ENCODE peak calls at places on chromosome 7, in nine cellular contexts. L is astrocyte of the spinal cord, I is heart left ventricle, E is epithelial cell of proximal tubule, W is tibial artery, F is neural crest cell, C is endothelial cell, O is ovary, R is HFF-Myc. D is an unnamed sample.

GRCh38 chr7:96126382-96126781 is 195.5 kb downstream of the SLC25A13 start:
- DNase-seq in L (no peak), I (no peak), E (peak), W (no peak), F (no peak), C (no peak), O (no peak), R (no peak), D (no peak)

GRCh38 chr7:110983822-110984456 is 107.0 kb upstream of the LRRN3 start:
- DNase-seq in L (no peak), I (no peak), E (no peak), W (no peak), F (no peak), C (no peak), O (no peak), R (no peak), D (no peak)

GRCh38 chr7:75734586-75735047 is 4.1 kb downstream of the HIP1 start:
- DNase-seq in L (peak), I (peak), E (no peak), W (no peak), F (no peak), C (no peak), O (no peak), R (no peak), D (no peak)

GRCh38 chr7:16345979-16346958 is 75.1 kb downstream of the CRPPA start:
- DNase-seq in L (peak), I (no peak), E (peak), W (no peak), F (no peak), C (no peak), O (no peak), R (peak), D (no peak)

GRCh38 chr7:17486835-17487234 is 188.4 kb downstream of the AHR start:
- DNase-seq in L (no peak), I (no peak), E (peak), W (no peak), F (no peak), C (no peak), O (no peak), R (no peak), D (no peak)

GRCh38 chr7:43869898-43870240 is 552 bp upstream of the MRPS24 start:
- DNase-seq in L (peak), I (peak), E (peak), W (peak), F (no peak), C (no peak), O (peak), R (peak), D (no peak)

GRCh38 chr7:28116034-28116433 is 64.6 kb downstream of the JAZF1 start:
- DNase-seq in L (no peak), I (no peak), E (no peak), W (no peak), F (no peak), C (no peak), O (no peak), R (no peak), D (no peak)

GRCh38 chr7:84682543-84682942 is 488.0 kb upstream of the SEMA3A start:
- DNase-seq in L (no peak), I (no peak), E (no peak), W (no peak), F (no peak), C (no peak), O (no peak), R (no peak), D (no peak)

GRCh38 chr7:93374345-93374940 is 142.3 kb downstream of the VPS50 start:
- DNase-seq in L (peak), I (no peak), E (no peak), W (no peak), F (no peak), C (no peak), O (no peak), R (peak), D (no peak)

GRCh38 chr7:118039963-118040489 is 143.9 kb upstream of the LSM8 start:
- DNase-seq in L (no peak), I (no peak), E (no peak), W (no peak), F (no peak), C (no peak), O (no peak), R (no peak), D (no peak)

GRCh38 chr7:43362652-43363428 is 220.1 kb upstream of the STK17A start:
- DNase-seq in L (peak), I (no peak), E (peak), W (no peak), F (no peak), C (peak), O (peak), R (peak), D (peak)

GRCh38 chr7:38628630-38629385 is 2.4 kb downstream of the AMPH start:
- DNase-seq in L (peak), I (no peak), E (no peak), W (no peak), F (no peak), C (no peak), O (no peak), R (peak), D (no peak)

GRCh38 chr7:155316427-155317113 is 18.9 kb downstream of the INSIG1 start:
- DNase-seq in L (no peak), I (no peak), E (no peak), W (no peak), F (no peak), C (no peak), O (no peak), R (no peak), D (no peak)

GRCh38 chr7:137742051-137742450 is 104.7 kb downstream of the DGKI start:
- DNase-seq in L (no peak), I (no peak), E (no peak), W (no peak), F (no peak), C (no peak), O (no peak), R (no peak), D (no peak)

GRCh38 chr7:108459922-108460551 is 3.8 kb upstream of the NRCAM start:
- DNase-seq in L (peak), I (no peak), E (no peak), W (no peak), F (no peak), C (peak), O (no peak), R (no peak), D (no peak)

GRCh38 chr7:120079022-120079421 is 194.0 kb upstream of the KCND2 start:
- DNase-seq in L (no peak), I (no peak), E (no peak), W (no peak), F (no peak), C (no peak), O (no peak), R (no peak), D (no peak)

GRCh38 chr7:148611692-148612091 is 21.1 kb downstream of the C7orf33 start:
- DNase-seq in L (no peak), I (no peak), E (no peak), W (no peak), F (no peak), C (no peak), O (no peak), R (no peak), D (no peak)

GRCh38 chr7:6409991-6410693 is 37.6 kb downstream of the DAGLB start:
- DNase-seq in L (no peak), I (no peak), E (no peak), W (no peak), F (no peak), C (no peak), O (no peak), R (no peak), D (no peak)

GRCh38 chr7:48471206-48471605 is 299.9 kb downstream of the ABCA13 start:
- DNase-seq in L (no peak), I (no peak), E (no peak), W (no peak), F (no peak), C (no peak), O (no peak), R (no peak), D (no peak)

GRCh38 chr7:130887182-130888016 is 153.4 kb upstream of the KLF14 start:
- DNase-seq in L (peak), I (no peak), E (no peak), W (no peak), F (no peak), C (no peak), O (no peak), R (no peak), D (no peak)

GRCh38 chr7:157058026-157058425 is 47.6 kb upstream of the MNX1 start:
- DNase-seq in L (no peak), I (no peak), E (no peak), W (no peak), F (no peak), C (no peak), O (no peak), R (no peak), D (no peak)

GRCh38 chr7:3987426-3987927 is 686.4 kb downstream of the SDK1 start:
- DNase-seq in L (no peak), I (no peak), E (no peak), W (no peak), F (no peak), C (no peak), O (no peak), R (no peak), D (no peak)

GRCh38 chr7:66639773-66640172 is 11.1 kb downstream of the KCTD7 start:
- DNase-seq in L (no peak), I (no peak), E (no peak), W (no peak), F (no peak), C (no peak), O (no peak), R (no peak), D (no peak)

GRCh38 chr7:26399747-26400146 is 108.1 kb downstream of the SNX10 start:
- DNase-seq in L (no peak), I (no peak), E (no peak), W (no peak), F (no peak), C (no peak), O (no peak), R (no peak), D (no peak)

GRCh38 chr7:34165927-34166550 is 260.7 kb downstream of the BMPER start:
- DNase-seq in L (peak), I (no peak), E (no peak), W (no peak), F (no peak), C (peak), O (no peak), R (no peak), D (no peak)

GRCh38 chr7:25180592-25180923 is 47.7 kb downstream of the NPVF start:
- DNase-seq in L (no peak), I (no peak), E (no peak), W (no peak), F (no peak), C (no peak), O (no peak), R (no peak), D (no peak)

GRCh38 chr7:100167912-100168323 is 499 bp downstream of the GAL3ST4 start:
- DNase-seq in L (peak), I (no peak), E (no peak), W (no peak), F (no peak), C (no peak), O (peak), R (no peak), D (no peak)

GRCh38 chr7:73612598-73613269 is 11.6 kb downstream of the MLXIPL start:
- DNase-seq in L (peak), I (no peak), E (peak), W (no peak), F (no peak), C (peak), O (no peak), R (no peak), D (no peak)

GRCh38 chr7:91722831-91723230 is 157.7 kb downstream of the MTERF1 start:
- DNase-seq in L (no peak), I (no peak), E (no peak), W (no peak), F (no peak), C (no peak), O (no peak), R (no peak), D (no peak)

GRCh38 chr7:104761892-104762291 is 252.1 kb upstream of the KMT2E start:
- DNase-seq in L (no peak), I (no peak), E (no peak), W (no peak), F (no peak), C (no peak), O (no peak), R (no peak), D (no peak)

GRCh38 chr7:65798111-65799075 is 74.5 kb upstream of the VKORC1L1 start:
- DNase-seq in L (peak), I (no peak), E (peak), W (no peak), F (no peak), C (no peak), O (no peak), R (peak), D (no peak)

GRCh38 chr7:139109983-139110411 is 477 bp upstream of the ZC3HAV1 start:
- DNase-seq in L (no peak), I (no peak), E (no peak), W (no peak), F (no peak), C (no peak), O (no peak), R (no peak), D (no peak)

GRCh38 chr7:84040365-84040764 is 154.2 kb downstream of the SEMA3A start:
- DNase-seq in L (no peak), I (no peak), E (no peak), W (no peak), F (peak), C (no peak), O (no peak), R (no peak), D (no peak)

GRCh38 chr7:139820089-139820488 is 9.0 kb upstream of the TBXAS1 start:
- DNase-seq in L (no peak), I (no peak), E (no peak), W (no peak), F (no peak), C (no peak), O (no peak), R (no peak), D (no peak)

GRCh38 chr7:36155811-36156361 is 2.8 kb downstream of the EEPD1 start:
- DNase-seq in L (peak), I (peak), E (no peak), W (peak), F (no peak), C (peak), O (peak), R (no peak), D (no peak)
- TF ChIP-seq CTCF in L (no peak), I (peak), E (no peak), W (no peak), F (no peak), C (no peak), O (no peak), R (no peak), D (no peak)

DNA sequence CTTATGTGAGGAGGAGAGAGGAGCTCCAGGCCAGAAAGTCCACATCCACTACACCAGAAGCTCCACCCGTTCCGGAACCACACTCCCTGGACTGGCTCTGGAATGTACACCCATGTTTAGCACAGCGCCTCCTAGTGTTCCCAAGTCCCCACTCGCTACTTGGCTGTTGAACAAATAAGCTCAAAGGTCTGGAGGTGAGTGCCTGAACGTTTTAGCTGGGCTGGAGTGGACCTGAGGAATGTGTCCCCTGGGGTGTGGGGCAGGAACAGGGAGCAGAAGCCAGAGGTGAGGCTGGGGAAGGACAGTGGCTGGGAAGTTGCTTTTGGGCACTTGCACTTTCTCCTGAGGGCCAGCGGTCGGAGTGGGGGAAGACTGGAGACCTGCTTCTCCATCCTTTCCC is 164.1 kb upstream of the CDCA7L start:
- DNase-seq in L (no peak), I (no peak), E (no peak), W (no peak), F (no peak), C (peak), O (no peak), R (peak), D (no peak)
- TF ChIP-seq CTCF in L (peak), I (peak), E (peak), W (no peak), F (no peak), C (no peak), O (no peak), R (peak), D (no peak)

GRCh38 chr7:8322667-8323066 is 60.7 kb upstream of the ICA1 start:
- DNase-seq in L (no peak), I (no peak), E (no peak), W (no peak), F (no peak), C (no peak), O (no peak), R (no peak), D (no peak)
- TF ChIP-seq CTCF in L (no peak), I (no peak), E (no peak), W (no peak), F (no peak), C (no peak), O (no peak), R (no peak), D (no peak)

GRCh38 chr7:70408477-70408876 is 723.5 kb upstream of the GALNT17 start:
- DNase-seq in L (no peak), I (no peak), E (no peak), W (no peak), F (no peak), C (no peak), O (no peak), R (no peak), D (no peak)

GRCh38 chr7:70406419-70407189 is 725.3 kb upstream of the GALNT17 start:
- DNase-seq in L (no peak), I (no peak), E (no peak), W (no peak), F (no peak), C (no peak), O (no peak), R (no peak), D (no peak)

GRCh38 chr7:70408891-70409290 is 723.1 kb upstream of the GALNT17 start:
- DNase-seq in L (no peak), I (no peak), E (no peak), W (no peak), F (no peak), C (no peak), O (no peak), R (no peak), D (no peak)

GRCh38 chr7:70402069-70402468 is 729.9 kb upstream of the GALNT17 start:
- DNase-seq in L (no peak), I (no peak), E (no peak), W (no peak), F (no peak), C (no peak), O (no peak), R (no peak), D (no peak)

GRCh38 chr7:70405241-70405640 is 726.7 kb upstream of the GALNT17 start:
- DNase-seq in L (no peak), I (no peak), E (no peak), W (no peak), F (no peak), C (no peak), O (no peak), R (no peak), D (no peak)
- TF ChIP-seq CTCF in L (no peak), I (no peak), E (no peak), W (no peak), F (no peak), C (no peak), O (no peak), R (no peak), D (no peak)

DNA sequence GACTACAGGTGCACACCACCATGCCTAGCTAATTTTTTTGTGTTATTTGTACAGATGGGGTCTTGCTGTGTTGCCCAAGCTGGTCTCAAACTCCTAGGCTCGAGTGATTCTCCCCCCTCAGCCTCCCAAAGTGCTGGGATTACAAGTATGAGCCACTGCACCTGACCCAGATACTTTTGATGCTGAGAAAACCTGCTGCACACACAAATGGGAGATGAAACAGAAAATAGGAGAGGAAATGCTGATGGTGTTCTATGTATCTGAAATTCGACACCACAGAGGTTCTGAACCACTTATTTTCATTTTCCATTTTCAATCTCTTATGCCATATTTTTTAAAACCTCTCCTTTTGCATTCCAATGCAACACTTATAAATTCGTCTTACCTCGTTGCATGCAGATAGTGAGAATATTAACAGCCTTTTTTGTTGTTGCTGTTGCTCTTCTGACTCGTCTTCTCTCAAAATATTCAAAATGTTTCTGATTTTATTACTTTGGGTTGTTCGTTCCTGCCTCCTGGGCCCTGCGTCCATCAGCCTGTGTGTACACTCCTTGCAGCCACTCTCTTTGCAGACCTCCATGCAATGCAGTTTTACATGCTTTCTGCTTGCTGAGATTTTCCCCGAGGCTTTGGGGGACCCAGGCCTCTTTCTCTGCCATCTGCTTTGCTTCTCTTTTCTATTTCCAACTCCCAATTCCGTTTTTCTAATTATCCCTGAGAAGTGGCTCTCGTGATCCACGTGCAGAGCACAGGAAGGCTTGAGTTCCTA is 556.1 kb downstream of the GALNT17 start:
- DNase-seq in L (no peak), I (no peak), E (no peak), W (no peak), F (no peak), C (no peak), O (no peak), R (no peak), D (no peak)
- TF ChIP-seq CTCF in L (no peak), I (no peak), E (no peak), W (no peak), F (no peak), C (no peak), O (no peak), R (no peak), D (no peak)